ENCODE peak calls at places on chromosome 2, in eight cellular contexts. V is GM03348; N is naive thymus-derived CD4-positive, alpha-beta T cell; Q is NCI-H1048; D is right atrium auricular region; B is activated T-helper 9 cell treated with anti-CD3 and anti-CD28 coated beads, Interleukin-2, amount 50 U/mL, for 16 hours; O is activated naive CD8-positive, alpha-beta T cell treated with anti-CD3 and anti-CD28 coated beads for 36 hours; P is HEK293T. J is an unnamed sample.
A peak's percentile ranks its signal among the peaks of the same experiment; 100 is the strongest.

GRCh38 chr2:62801814-62802524 is 96.5 kb downstream of the EHBP1 start:
- DNase-seq in V (no peak), N (no peak), Q (no peak), D (no peak), B (no peak), O (no peak), P (no peak), J (no peak)

GRCh38 chr2:96197541-96198255 is 10.9 kb downstream of the STARD7 start:
- DNase-seq in V (no peak), N (no peak), Q (no peak), D (no peak), B (no peak), O (no peak), P (no peak), J (no peak)

GRCh38 chr2:6526093-6526824 is 339.4 kb downstream of the CMPK2 start:
- DNase-seq in V (no peak), N (no peak), Q (peak; percentile 5), D (no peak), B (no peak), O (no peak), P (no peak), J (no peak)

GRCh38 chr2:240143801-240144648 is 3.6 kb upstream of the OTOS start:
- DNase-seq in V (peak; percentile 93), N (peak; percentile 63), Q (no peak), D (peak; percentile 70), B (peak; percentile 73), O (peak; percentile 78), P (peak; percentile 84), J (peak; percentile 50)

GRCh38 chr2:11589316-11589940 is 55.6 kb downstream of the GREB1 start:
- DNase-seq in V (no peak), N (no peak), Q (no peak), D (no peak), B (no peak), O (no peak), P (no peak), J (no peak)

GRCh38 chr2:236265675-236266074 is 1.5 kb upstream of the ASB18 start:
- DNase-seq in V (no peak), N (no peak), Q (no peak), D (peak; percentile 38), B (no peak), O (no peak), P (no peak), J (no peak)

GRCh38 chr2:85173909-85174308 is 40.7 kb downstream of the TCF7L1 start:
- DNase-seq in V (peak; percentile 42), N (no peak), Q (no peak), D (no peak), B (no peak), O (no peak), P (no peak), J (no peak)

GRCh38 chr2:101732199-101732598 is 34.7 kb downstream of the MAP4K4 start:
- DNase-seq in V (no peak), N (no peak), Q (no peak), D (no peak), B (no peak), O (no peak), P (no peak), J (no peak)

GRCh38 chr2:46082531-46083485 is 214.4 kb upstream of the EPAS1 start:
- DNase-seq in V (peak; percentile 86), N (no peak), Q (no peak), D (no peak), B (no peak), O (no peak), P (no peak), J (no peak)

GRCh38 chr2:162750033-162750432 is 88.5 kb downstream of the KCNH7 start:
- DNase-seq in V (no peak), N (no peak), Q (no peak), D (no peak), B (no peak), O (no peak), P (no peak), J (no peak)

GRCh38 chr2:218744615-218745014 is 34.0 kb downstream of the TTLL4 start:
- DNase-seq in V (no peak), N (no peak), Q (no peak), D (peak; percentile 11), B (no peak), O (no peak), P (no peak), J (no peak)

GRCh38 chr2:101930019-101930418 is 61.7 kb upstream of the IL1R2 start:
- DNase-seq in V (no peak), N (no peak), Q (no peak), D (no peak), B (no peak), O (no peak), P (no peak), J (no peak)

GRCh38 chr2:176781570-176782217 is 430.9 kb upstream of the HNRNPA3 start:
- DNase-seq in V (no peak), N (no peak), Q (no peak), D (no peak), B (no peak), O (no peak), P (no peak), J (no peak)

GRCh38 chr2:37676274-37676673 is 4.8 kb upstream of the CDC42EP3 start:
- DNase-seq in V (no peak), N (no peak), Q (no peak), D (no peak), B (no peak), O (no peak), P (no peak), J (no peak)

GRCh38 chr2:51526766-51527165 is 494.8 kb upstream of the NRXN1 start:
- DNase-seq in V (no peak), N (no peak), Q (no peak), D (no peak), B (no peak), O (no peak), P (no peak), J (no peak)

GRCh38 chr2:240925191-240925575 is 19.0 kb downstream of the CROCC2 start:
- DNase-seq in V (no peak), N (no peak), Q (no peak), D (peak; percentile 42), B (no peak), O (peak; percentile 24), P (no peak), J (no peak)

GRCh38 chr2:33108483-33109443 is 162.0 kb downstream of the LTBP1 start:
- DNase-seq in V (no peak), N (no peak), Q (no peak), D (no peak), B (no peak), O (no peak), P (no peak), J (no peak)

GRCh38 chr2:158456309-158457066 is at the start of the genes CCDC148 and PKP4:
- DNase-seq in V (peak; percentile 99), N (peak; percentile 87), Q (peak; percentile 84), D (peak; percentile 92), B (peak; percentile 84), O (peak; percentile 92), P (peak; percentile 90), J (peak; percentile 91)

GRCh38 chr2:23545391-23545790 is 160.4 kb downstream of the KLHL29 start:
- DNase-seq in V (peak; percentile 75), N (no peak), Q (no peak), D (no peak), B (no peak), O (no peak), P (no peak), J (no peak)

GRCh38 chr2:39202639-39203369 is 41.0 kb downstream of the CDKL4 start:
- DNase-seq in V (no peak), N (no peak), Q (no peak), D (no peak), B (no peak), O (no peak), P (no peak), J (no peak)

GRCh38 chr2:148674063-148675020 is 29.8 kb downstream of the EPC2 start:
- DNase-seq in V (no peak), N (no peak), Q (no peak), D (no peak), B (no peak), O (peak; percentile 17), P (peak; percentile 46), J (peak; percentile 24)